ENCODE peak calls at places on chromosomes 5 and 9, in eight cellular contexts. G, L, R, M, N, S, X and C are unnamed samples.

GRCh38 chr9:96400132-96400910 is 16.8 kb upstream of the SLC35D2 start:
- DNase-seq in N (no peak), M (no peak), G (no peak), X (no peak), S (no peak), R (no peak), L (no peak), C (no peak)

GRCh38 chr5:3828761-3829160 is 233.1 kb downstream of the IRX1 start:
- DNase-seq in R (no peak), G (no peak), X (no peak), L (no peak), M (no peak), N (no peak), S (no peak), C (no peak)

GRCh38 chr9:36218411-36218901 is 27.7 kb downstream of the CLTA start:
- DNase-seq in S (no peak), X (no peak), N (no peak), L (no peak), M (no peak), R (no peak), G (no peak), C (no peak)

GRCh38 chr9:136403538-136403914 is 3.6 kb upstream of the SNAPC4 start:
- DNase-seq in S (no peak), N (no peak), X (no peak), R (no peak), M (no peak), L (peak; percentile 82), G (no peak), C (no peak)

GRCh38 chr5:135452366-135453030 is 347 bp upstream of the TIFAB start:
- DNase-seq in R (no peak), X (no peak), G (no peak), S (no peak), N (no peak), L (no peak), M (no peak), C (no peak)

GRCh38 chr5:155594270-155594669 is 580.7 kb downstream of the KIF4B start:
- DNase-seq in M (no peak), S (no peak), N (no peak), L (no peak), X (no peak), G (no peak), R (no peak), C (no peak)

GRCh38 chr5:133200256-133200655 is 148.4 kb downstream of the HSPA4 start:
- DNase-seq in M (no peak), R (no peak), N (no peak), S (no peak), G (no peak), L (no peak), X (no peak), C (no peak)

GRCh38 chr5:59813761-59814562 is 79.6 kb downstream of the PDE4D start:
- DNase-seq in R (no peak), G (peak; percentile 73), S (peak; percentile 51), N (peak; percentile 20), X (peak; percentile 70), M (peak; percentile 90), L (peak; percentile 63), C (no peak)

GRCh38 chr9:134432471-134432870 is 106.2 kb downstream of the RXRA start:
- DNase-seq in M (no peak), L (no peak), S (no peak), X (no peak), G (no peak), R (no peak), N (no peak), C (no peak)

GRCh38 chr5:6541256-6542013 is 91.4 kb downstream of the NSUN2 start:
- DNase-seq in L (no peak), M (no peak), S (no peak), X (no peak), R (no peak), N (no peak), G (no peak), C (no peak)

GRCh38 chr9:13787234-13787833 is 507.8 kb upstream of the MPDZ start:
- DNase-seq in N (no peak), G (peak; percentile 37), X (no peak), L (no peak), R (no peak), M (peak; percentile 56), S (no peak), C (peak; percentile 19)

GRCh38 chr5:107430077-107430625 is 240.6 kb downstream of the EFNA5 start:
- DNase-seq in L (no peak), R (no peak), G (peak; percentile 11), M (peak; percentile 41), X (peak; percentile 25), N (no peak), S (no peak), C (no peak)

GRCh38 chr9:133460405-133461175 is 812 bp downstream of the CACFD1 start:
- DNase-seq in R (peak; percentile 67), G (no peak), S (no peak), N (peak; percentile 57), L (peak; percentile 86), X (no peak), M (peak; percentile 15), C (peak; percentile 89)